ENCODE peak calls at places on chromosomes 12 and 14, in five cellular contexts. O is neural crest cell, I is NCI-H774, C is H7, S is GM20000. Q is an unnamed sample.

GRCh38 chr14:42141328-42141727 is 534.7 kb downstream of the LRFN5 start:
- DNase-seq in O (no peak), I (no peak), C (no peak), S (no peak), Q (no peak)

GRCh38 chr12:112370868-112371510 is 11.2 kb downstream of the HECTD4 start:
- DNase-seq in O (no peak), I (peak; percentile 31), C (no peak), S (no peak), Q (no peak)

GRCh38 chr12:76883826-76884225 is 5.0 kb upstream of the CSRP2 start:
- DNase-seq in O (no peak), I (peak; percentile 16), C (no peak), S (no peak), Q (no peak)

GRCh38 chr12:47378222-47378582 is 298.4 kb upstream of the AMIGO2 start:
- DNase-seq in O (no peak), I (no peak), C (no peak), S (no peak), Q (no peak)

GRCh38 chr12:4293299-4293941 is 19.9 kb downstream of the CCND2 start:
- DNase-seq in O (no peak), I (no peak), C (peak; percentile 16), S (no peak), Q (no peak)

GRCh38 chr14:75675265-75675960 is 14.4 kb downstream of the TTLL5 start:
- DNase-seq in O (no peak), I (no peak), C (no peak), S (no peak), Q (peak; percentile 57)

GRCh38 chr12:4039927-4040326 is 166.7 kb upstream of the PARP11 start:
- DNase-seq in O (no peak), I (no peak), C (no peak), S (no peak), Q (no peak)

GRCh38 chr12:643478-644292 is 19.6 kb downstream of the NINJ2 start:
- DNase-seq in O (no peak), I (no peak), C (peak; percentile 48), S (peak; percentile 54), Q (peak; percentile 33)

GRCh38 chr14:92105073-92105844 is 1.1 kb downstream of the ATXN3 start:
- DNase-seq in O (no peak), I (no peak), C (no peak), S (peak; percentile 16), Q (no peak)

GRCh38 chr12:107320031-107320928 is 226.9 kb upstream of the CRY1 start:
- DNase-seq in O (no peak), I (peak; percentile 46), C (peak; percentile 84), S (peak; percentile 33), Q (peak; percentile 83)

GRCh38 chr14:41548666-41549065 is 58.0 kb upstream of the LRFN5 start:
- DNase-seq in O (no peak), I (no peak), C (no peak), S (no peak), Q (no peak)

GRCh38 chr14:61593330-61593729 is 102.0 kb upstream of the HIF1A start:
- DNase-seq in O (no peak), I (no peak), C (no peak), S (no peak), Q (no peak)

GRCh38 chr12:100992194-100992593 is 197.6 kb downstream of the ANO4 start:
- DNase-seq in O (no peak), I (no peak), C (no peak), S (no peak), Q (no peak)

GRCh38 chr12:39426636-39427245 is 16.2 kb downstream of the KIF21A start:
- DNase-seq in O (no peak), I (no peak), C (no peak), S (no peak), Q (peak; percentile 50)

GRCh38 chr12:50839032-50839431 is 3.7 kb upstream of the TMPRSS12 start:
- DNase-seq in O (no peak), I (no peak), C (no peak), S (no peak), Q (no peak)

GRCh38 chr12:6188954-6189353 is 11.2 kb upstream of the CD9 start:
- DNase-seq in O (no peak), I (no peak), C (no peak), S (no peak), Q (no peak)

GRCh38 chr14:81162941-81163340 is 57.8 kb downstream of the GTF2A1 start:
- DNase-seq in O (no peak), I (no peak), C (no peak), S (no peak), Q (peak; percentile 13)

GRCh38 chr14:78737116-78737515 is 566.9 kb downstream of the NRXN3 start:
- DNase-seq in O (no peak), I (no peak), C (no peak), S (no peak), Q (no peak)

GRCh38 chr14:55581011-55581806 is 1.2 kb downstream of the KTN1 start:
- DNase-seq in O (peak; percentile 21), I (no peak), C (no peak), S (peak; percentile 45), Q (peak; percentile 76)